ENCODE peak calls at places on chromosomes 5 and 9, in eight cellular contexts. K is small intestine, W is aorta, Z is body of pancreas, P is left ventricle myocardium inferior, G is endodermal cell, Y is colonic mucosa, U is right atrium auricular region. V is an unnamed sample. For H3K9me3, the result is how much of the 10 kb centered on the place peaks cover.

GRCh38 chr9:93669958-93670207 is 93.5 kb downstream of the PHF2 start:
- DNase-seq in W (no peak), Z (no peak), G (no peak), P (no peak), Y (no peak), U (peak), K (no peak), V (peak)

GRCh38 chr5:102865510-102866314 is 110.6 kb downstream of the PAM start:
- DNase-seq in G (peak), K (peak), W (peak), P (peak), Z (peak), Y (peak), U (peak), V (peak)

GRCh38 chr5:131361677-131362315 is 97.9 kb downstream of the CDC42SE2 start:
- DNase-seq in Z (no peak), K (no peak), P (no peak), W (no peak), U (no peak), G (no peak), Y (no peak), V (no peak)

GRCh38 chr9:131839281-131840084 is 99.6 kb upstream of the RAPGEF1 start:
- DNase-seq in G (no peak), Y (no peak), P (no peak), Z (no peak), W (no peak), U (no peak), K (peak), V (peak)

GRCh38 chr9:136541179-136541578 is 4.7 kb downstream of the NOTCH1 start:
- DNase-seq in U (no peak), G (no peak), Y (no peak), K (no peak), Z (no peak), P (no peak), W (no peak), V (no peak)

GRCh38 chr5:107257885-107258520 is 412.7 kb downstream of the EFNA5 start:
- DNase-seq in U (no peak), P (no peak), W (no peak), Z (no peak), Y (no peak), G (no peak), K (no peak), V (no peak)

GRCh38 chr5:16666861-16667481 is 50.2 kb upstream of the RETREG1 start:
- DNase-seq in G (peak), Z (peak), U (no peak), W (no peak), K (peak), Y (peak), P (peak), V (peak)

GRCh38 chr9:70080481-70081119 is 37.0 kb downstream of the MAMDC2 start:
- DNase-seq in Z (peak), P (no peak), U (peak), Y (no peak), G (no peak), K (no peak), W (no peak), V (no peak)

GRCh38 chr9:27193886-27194285 is 84.9 kb downstream of the TEK start:
- DNase-seq in K (no peak), G (no peak), Y (no peak), P (no peak), U (no peak), Z (no peak), W (no peak), V (no peak)

GRCh38 chr5:74414228-74414627 is 226.3 kb downstream of the ENC1 start:
- DNase-seq in W (no peak), G (no peak), K (no peak), Z (no peak), Y (no peak), P (no peak), U (no peak), V (no peak)

GRCh38 chr5:110957934-110958333 is 113.6 kb upstream of the TSLP start:
- DNase-seq in W (no peak), Z (no peak), Y (no peak), U (no peak), P (no peak), G (no peak), K (no peak), V (peak)

GRCh38 chr5:6395621-6396020 is 17.3 kb upstream of the MED10 start:
- DNase-seq in W (no peak), G (peak), Y (no peak), K (no peak), P (no peak), Z (no peak), U (peak), V (no peak)

GRCh38 chr9:91817493-91818225 is 132.4 kb downstream of the ROR2 start:
- DNase-seq in P (no peak), W (peak), U (no peak), Y (no peak), K (no peak), G (peak), Z (no peak), V (peak)

GRCh38 chr5:33321026-33321425 is 119.7 kb upstream of the TARS1 start:
- DNase-seq in Z (no peak), U (peak), P (no peak), W (no peak), Y (no peak), G (no peak), K (no peak), V (peak)

GRCh38 chr5:60280943-60281342 is 387.4 kb upstream of the PDE4D start:
- DNase-seq in W (no peak), G (no peak), P (no peak), Z (no peak), K (no peak), Y (no peak), U (no peak), V (no peak)

GRCh38 chr5:60287174-60287771 is 393.7 kb upstream of the PDE4D start:
- DNase-seq in Z (peak), W (no peak), U (no peak), Y (peak), P (peak), K (peak), G (peak), V (peak)

DNA sequence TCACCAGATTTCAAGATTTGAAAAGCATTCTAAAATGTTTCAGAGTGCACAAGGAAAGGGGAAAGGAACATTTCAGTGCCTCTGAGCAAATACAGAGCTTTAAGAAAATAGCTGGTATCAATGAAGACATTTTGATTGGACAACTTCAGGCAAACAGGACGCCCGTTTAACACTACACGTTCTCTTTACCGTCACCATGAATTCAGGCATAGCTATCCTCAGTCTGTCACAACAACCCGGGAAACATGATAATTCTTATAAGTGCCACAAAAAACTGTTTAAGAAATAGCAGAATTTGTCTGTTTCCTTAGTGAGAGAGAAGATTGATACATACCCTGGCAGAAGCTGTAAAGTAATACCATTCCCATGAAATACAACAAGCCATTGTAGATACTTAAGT is 392.4 kb upstream of the PDE4D start:
- DNase-seq in Y (no peak), W (no peak), P (no peak), G (no peak), U (no peak), K (no peak), Z (no peak), V (no peak)
- H3K4me3 ChIP-seq in Y (no peak), W (peak), P (no peak), G (no peak), U (no peak), K (no peak), Z (no peak), V (no peak)

DNA sequence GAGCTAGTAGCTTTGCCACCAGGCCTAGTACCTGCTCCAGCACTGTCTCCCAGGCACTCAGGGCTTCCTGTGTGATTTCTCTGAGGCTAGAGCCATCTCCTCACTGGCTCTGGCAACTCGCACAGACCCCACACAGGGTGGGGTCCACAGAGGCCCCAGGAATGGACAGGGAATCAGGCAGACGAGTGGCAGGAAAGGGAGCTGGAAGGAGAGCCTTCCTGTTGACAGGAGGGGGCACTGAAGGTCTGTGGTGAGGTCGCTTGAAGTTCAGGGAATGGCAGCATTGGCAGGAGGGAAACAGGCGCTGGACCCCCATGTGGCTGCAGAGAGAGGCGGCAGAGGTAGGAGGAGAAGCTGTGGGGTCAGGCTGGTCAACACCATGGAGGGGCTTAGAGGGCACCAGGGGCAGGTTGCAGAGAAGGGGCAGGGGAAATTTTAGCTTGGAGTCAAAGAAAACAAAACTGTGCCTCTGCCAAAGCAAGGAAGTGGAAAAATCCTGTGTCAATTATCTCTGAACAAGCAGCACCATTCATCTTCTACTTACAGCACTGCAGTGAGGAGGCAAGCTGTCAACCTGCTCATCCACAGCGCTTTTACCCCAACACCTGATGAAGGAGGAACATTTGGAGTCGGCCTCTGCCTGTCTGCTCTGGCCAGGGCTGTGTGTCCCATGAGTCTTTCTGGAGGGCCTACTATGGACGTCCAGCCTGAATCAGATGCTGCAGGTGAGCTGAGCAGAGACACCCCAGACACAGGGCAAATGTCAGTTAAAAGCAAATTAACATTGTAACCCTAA is 270.2 kb downstream of the FSTL4 start:
- DNase-seq in Y (no peak), P (no peak), U (no peak), K (no peak), Z (no peak), W (peak), G (peak), V (no peak)
- H3K9me3 ChIP-seq in Y (under half), P (under half), U (under half), K (under half), Z (under half), W (under half), G (under half), V (under half)

GRCh38 chr9:121881920-121882500 is 211.1 kb downstream of the TTLL11 start:
- DNase-seq in W (no peak), K (no peak), Y (no peak), U (no peak), P (no peak), Z (no peak), G (no peak), V (no peak)
- H3K4me3 ChIP-seq in W (no peak), K (no peak), Y (no peak), U (no peak), P (no peak), Z (no peak), G (no peak), V (no peak)

DNA sequence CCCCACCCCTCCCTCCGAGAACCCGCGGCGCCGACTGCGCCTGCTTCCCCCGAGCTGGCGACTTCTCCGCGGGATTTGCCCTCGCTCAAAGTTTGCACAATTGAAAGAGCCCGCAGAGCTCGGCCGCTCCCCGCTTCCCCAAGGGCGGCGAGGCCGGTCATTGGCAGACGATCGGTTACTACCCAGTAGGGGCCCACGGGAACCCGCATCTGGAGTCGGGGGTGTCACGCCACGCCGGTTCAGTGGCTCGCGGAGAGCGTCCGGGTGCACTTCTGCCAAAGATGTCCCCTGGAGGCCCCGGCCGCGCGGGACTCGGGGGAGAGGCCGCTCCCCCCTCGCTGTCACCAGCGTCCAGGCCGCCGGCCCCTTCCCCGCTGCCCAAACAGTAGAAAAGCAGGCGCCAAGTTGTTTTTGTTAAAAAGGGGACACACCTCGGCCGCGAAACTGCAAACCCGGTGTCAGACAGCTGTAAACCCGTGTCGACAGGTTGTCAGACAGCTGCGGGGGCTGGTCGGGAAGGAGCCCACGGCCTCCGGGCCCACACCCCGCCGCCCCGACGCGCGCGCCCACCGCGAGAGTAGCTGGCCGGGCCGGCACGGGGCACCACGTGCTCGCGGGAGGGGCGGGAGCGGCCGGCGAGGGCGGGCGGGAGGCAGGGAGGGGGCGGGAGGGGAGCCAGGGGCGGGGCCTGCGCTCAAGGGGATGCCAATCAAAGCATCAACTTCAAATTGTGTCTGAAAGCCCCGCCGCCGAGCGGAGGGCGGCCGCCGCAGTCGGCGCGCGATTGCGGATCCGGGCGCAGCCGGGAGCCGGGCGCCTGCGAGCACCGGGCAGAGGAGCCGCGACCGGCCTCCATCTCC is at the start of gene IRX1:
- DNase-seq in U (no peak), Z (no peak), G (peak), Y (no peak), W (no peak), K (no peak), P (no peak), V (no peak)
- H3K9me3 ChIP-seq in U (under half), Z (under half), G (under half), Y (under half), W (under half), K (under half), P (under half), V (under half)

GRCh38 chr5:157106668-157107461 is 2.0 kb downstream of the HAVCR2 start:
- DNase-seq in Z (no peak), Y (no peak), G (no peak), P (peak), W (peak), K (no peak), U (peak), V (peak)
- H3K4me3 ChIP-seq in Z (no peak), Y (no peak), G (no peak), P (peak), W (no peak), K (no peak), U (no peak), V (peak)

GRCh38 chr5:179080724-179081123 is 20.6 kb downstream of the ZNF354C start:
- DNase-seq in P (no peak), W (no peak), G (no peak), K (no peak), Z (no peak), U (no peak), Y (no peak), V (no peak)

DNA sequence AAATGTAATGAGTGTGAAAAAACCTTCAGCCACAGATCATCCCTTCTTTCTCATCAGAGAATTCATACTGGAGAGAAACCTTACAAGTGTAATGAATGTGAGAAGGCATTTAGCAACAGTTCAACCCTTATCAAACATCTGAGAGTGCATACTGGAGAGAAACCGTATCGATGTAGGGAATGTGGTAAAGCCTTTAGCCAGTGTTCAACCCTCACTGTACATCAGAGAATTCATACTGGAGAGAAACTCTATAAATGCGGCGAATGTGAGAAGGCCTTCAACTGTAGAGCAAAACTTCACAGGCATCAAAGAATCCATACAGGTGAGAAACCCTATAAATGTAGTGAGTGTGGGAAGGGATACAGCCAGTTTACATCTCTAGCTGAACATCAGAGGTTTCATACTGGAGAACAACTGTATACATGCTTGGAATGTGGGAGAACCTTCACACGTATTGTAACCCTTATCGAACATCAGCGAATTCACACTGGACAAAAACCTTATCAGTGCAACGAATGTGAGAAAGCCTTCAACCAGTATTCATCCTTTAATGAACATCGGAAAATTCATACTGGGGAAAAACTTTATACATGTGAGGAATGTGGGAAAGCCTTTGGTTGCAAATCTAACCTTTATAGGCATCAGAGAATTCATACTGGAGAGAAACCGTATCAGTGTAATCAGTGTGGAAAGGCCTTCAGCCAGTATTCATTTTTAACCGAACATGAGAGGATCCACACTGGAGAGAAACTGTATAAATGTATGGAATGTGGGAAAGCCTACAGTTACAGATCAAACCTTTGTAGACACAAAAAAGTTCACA is 19.2 kb downstream of the ZNF354C start:
- DNase-seq in W (no peak), Z (no peak), G (no peak), K (no peak), Y (no peak), P (no peak), U (no peak), V (no peak)
- H3K9me3 ChIP-seq in W (under half), Z (half or more), G (half or more), K (under half), Y (under half), P (half or more), U (half or more), V (half or more)

GRCh38 chr9:12851331-12851730 is 76.5 kb downstream of the LURAP1L start:
- DNase-seq in P (no peak), Y (no peak), U (no peak), Z (no peak), K (no peak), G (no peak), W (no peak), V (no peak)
- H3K4me3 ChIP-seq in P (no peak), Y (no peak), U (no peak), Z (no peak), K (no peak), G (no peak), W (no peak), V (no peak)

DNA sequence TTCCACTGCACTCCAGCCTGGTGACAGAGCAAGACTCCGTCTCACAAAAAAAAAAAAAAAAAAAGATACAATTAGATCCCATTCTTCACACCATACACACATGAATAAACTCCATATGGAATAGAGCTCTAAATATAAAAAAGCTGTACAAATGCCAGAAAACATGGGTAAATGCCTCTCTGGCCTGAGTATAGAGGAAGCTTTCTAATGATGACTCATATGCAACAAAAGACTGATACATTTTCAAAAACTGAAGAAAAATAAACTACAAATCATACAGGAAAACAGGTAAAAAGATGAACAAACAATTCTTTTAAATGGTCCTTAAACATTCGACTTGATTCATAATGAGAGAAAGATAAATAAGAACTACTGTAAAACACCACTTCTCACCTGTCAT is 8.6 kb downstream of the ZFP62 start:
- DNase-seq in P (no peak), U (no peak), W (no peak), G (no peak), K (no peak), Z (no peak), Y (no peak), V (no peak)
- H3K9me3 ChIP-seq in P (under half), U (under half), W (under half), G (half or more), K (under half), Z (under half), Y (under half), V (under half)

GRCh38 chr9:104993291-104993963 is 65.5 kb upstream of the ABCA1 start:
- DNase-seq in Y (peak), U (peak), W (peak), Z (peak), P (peak), K (no peak), G (peak), V (peak)
- H3K4me3 ChIP-seq in Y (no peak), U (no peak), W (no peak), Z (no peak), P (peak), K (no peak), G (no peak), V (peak)

DNA sequence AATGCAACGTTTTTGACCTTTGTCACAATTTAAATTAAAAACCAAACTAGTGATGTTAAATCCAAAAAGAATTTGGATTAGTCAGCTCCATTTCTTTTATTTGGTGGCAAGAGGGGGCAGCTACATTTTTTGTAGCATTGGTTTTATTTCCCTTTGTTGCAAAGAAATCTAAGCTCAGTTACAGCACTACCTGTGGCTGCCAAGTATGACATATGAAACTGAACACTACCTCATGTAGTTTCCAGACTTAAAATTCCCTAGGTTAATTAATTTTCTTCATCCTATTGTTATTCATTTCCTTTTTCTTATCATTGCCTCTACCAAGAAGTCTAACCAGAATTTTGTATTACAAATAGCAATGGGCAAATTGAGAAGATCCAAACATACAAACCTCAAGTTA is 393.5 kb downstream of the BRINP1 start:
- DNase-seq in Z (no peak), U (no peak), W (no peak), G (no peak), P (no peak), Y (no peak), K (no peak), V (no peak)
- H3K9me3 ChIP-seq in Z (under half), U (under half), W (under half), G (under half), P (under half), Y (under half), K (under half), V (under half)